ENCODE peak calls at places on chromosomes 16 and 17, in five cellular contexts. O is A549; E is A673; R is CD8-positive, alpha-beta T cell; N is uterus. M is an unnamed sample.

GRCh38 chr17:50361561-50362480 is 11.2 kb downstream of the MRPL27 start:
- DNase-seq in O (peak), E (peak), R (peak), N (no peak), M (no peak)

GRCh38 chr17:36641877-36642845 is 40.8 kb downstream of the MRM1 start:
- DNase-seq in O (peak), E (no peak), R (peak), N (no peak), M (no peak)

GRCh38 chr16:67562526-67562917 is at the start of gene CTCF:
- DNase-seq in O (peak), E (peak), R (peak), N (peak), M (peak)

GRCh38 chr16:928526-928925 is 42.3 kb downstream of the LMF1 start:
- DNase-seq in O (no peak), E (no peak), R (no peak), N (no peak), M (no peak)

GRCh38 chr16:30740364-30741251 is 7.6 kb upstream of the PHKG2 start:
- DNase-seq in O (peak), E (no peak), R (no peak), N (peak), M (peak)

GRCh38 chr17:31392856-31393748 is 1.6 kb downstream of the RAB11FIP4 start:
- DNase-seq in O (no peak), E (no peak), R (no peak), N (no peak), M (peak)

GRCh38 chr17:4900231-4901107 is 1.1 kb downstream of the C17orf107 start:
- DNase-seq in O (no peak), E (no peak), R (peak), N (no peak), M (no peak)

GRCh38 chr17:81125573-81126081 is 39.7 kb upstream of the PVALEF start:
- DNase-seq in O (no peak), E (no peak), R (no peak), N (no peak), M (no peak)

GRCh38 chr17:82876602-82877391 is 37.0 kb upstream of the ZNF750 start:
- DNase-seq in O (no peak), E (peak), R (no peak), N (peak), M (peak)

GRCh38 chr17:27381007-27381501 is 75.2 kb upstream of the KSR1 start:
- DNase-seq in O (peak), E (peak), R (peak), N (peak), M (peak)

GRCh38 chr16:25014500-25015147 is 545 bp downstream of the ARHGAP17 start:
- DNase-seq in O (peak), E (peak), R (peak), N (peak), M (peak)

GRCh38 chr17:76561799-76562268 is 22.0 kb downstream of the PRCD start:
- DNase-seq in O (no peak), E (no peak), R (no peak), N (no peak), M (no peak)

GRCh38 chr17:68468334-68468733 is 11.0 kb upstream of the WIPI1 start:
- DNase-seq in O (no peak), E (no peak), R (no peak), N (no peak), M (no peak)

GRCh38 chr17:44128383-44128782 is 4.9 kb upstream of the HDAC5 start:
- DNase-seq in O (no peak), E (no peak), R (no peak), N (no peak), M (no peak)

GRCh38 chr16:11105038-11105903 is 150.7 kb downstream of the SOCS1 start:
- DNase-seq in O (no peak), E (peak), R (no peak), N (peak), M (no peak)

GRCh38 chr16:12341966-12342365 is 365.4 kb downstream of the SNX29 start:
- DNase-seq in O (no peak), E (no peak), R (no peak), N (no peak), M (no peak)

GRCh38 chr16:70294385-70295029 is 4.5 kb upstream of the DDX19B start:
- DNase-seq in O (no peak), E (no peak), R (no peak), N (no peak), M (no peak)

GRCh38 chr17:77354721-77355455 is 214.1 kb downstream of the SEC14L1 start:
- DNase-seq in O (peak), E (peak), R (no peak), N (peak), M (peak)

GRCh38 chr16:15699819-15700218 is 49.8 kb downstream of the NDE1 start:
- DNase-seq in O (no peak), E (no peak), R (no peak), N (no peak), M (no peak)

GRCh38 chr17:61284174-61284573 is 115.5 kb upstream of the TBX2 start:
- DNase-seq in O (no peak), E (no peak), R (no peak), N (no peak), M (no peak)

GRCh38 chr17:6713130-6713917 is at the start of gene SLC13A5:
- DNase-seq in O (peak), E (peak), R (no peak), N (no peak), M (no peak)

GRCh38 chr17:38720941-38721340 is 9.2 kb upstream of the CISD3 start:
- DNase-seq in O (no peak), E (no peak), R (no peak), N (no peak), M (no peak)

GRCh38 chr17:45893725-45894021 is 681 bp upstream of the MAPT start:
- DNase-seq in O (no peak), E (no peak), R (no peak), N (no peak), M (no peak)

GRCh38 chr16:9901-10665 is 43.3 kb downstream of the POLR3K start:
- DNase-seq in O (no peak), E (peak), R (no peak), N (peak), M (no peak)

GRCh38 chr17:10034719-10035475 is 129.8 kb upstream of the RCVRN start:
- DNase-seq in O (no peak), E (no peak), R (no peak), N (no peak), M (no peak)

GRCh38 chr16:74605746-74606520 is 981 bp downstream of the GLG1 start:
- DNase-seq in O (no peak), E (no peak), R (peak), N (no peak), M (no peak)

GRCh38 chr16:57531253-57531575 is 5.2 kb downstream of the CCDC102A start:
- DNase-seq in O (no peak), E (no peak), R (no peak), N (no peak), M (peak)
- H3K27ac ChIP-seq in O (peak), E (no peak), R (no peak), N (no peak), M (no peak)

GRCh38 chr16:87707097-87707496 is 58.7 kb downstream of the KLHDC4 start:
- DNase-seq in O (no peak), E (no peak), R (no peak), N (no peak), M (no peak)
- TF ChIP-seq CTCF in O (no peak), E (no peak), R (no peak), N (no peak), M (no peak)

DNA sequence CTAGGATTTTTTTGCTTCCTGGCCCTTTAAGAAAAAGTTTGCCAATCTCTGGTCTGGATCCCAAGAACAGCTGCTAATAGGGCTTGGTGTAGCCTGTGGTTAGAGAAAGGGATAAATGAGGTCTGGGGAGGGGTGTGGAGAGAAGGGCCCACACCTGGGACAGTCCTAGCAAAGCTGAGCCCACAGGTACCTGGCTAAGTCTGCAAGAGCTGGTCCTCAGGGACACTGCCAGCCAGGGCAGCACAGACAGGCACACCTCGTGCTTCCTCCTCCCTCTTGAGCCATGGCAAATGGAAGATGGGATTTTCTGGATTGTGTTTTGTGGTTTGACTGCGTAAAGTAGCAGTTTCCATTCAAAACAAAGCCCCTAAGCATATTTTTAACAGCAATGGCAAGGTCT is 217.5 kb downstream of the SOX9 start:
- DNase-seq in O (no peak), E (no peak), R (no peak), N (no peak), M (no peak)
- H3K27ac ChIP-seq in O (peak), E (peak), R (no peak), N (no peak), M (no peak)

GRCh38 chr16:50596762-50597450 is 48.7 kb downstream of the NKD1 start:
- DNase-seq in O (no peak), E (no peak), R (no peak), N (no peak), M (no peak)
- TF ChIP-seq CTCF in O (no peak), E (no peak), R (no peak), N (no peak), M (no peak)

M was measured in heart right ventricle.